ENCODE peak calls at places on chromosomes 11 and 22, in six cellular contexts. E is naive thymus-derived CD4-positive, alpha-beta T cell; L is caudate nucleus; K is ELR; C is NCI-H187; W is activated T-helper 9 cell treated with anti-CD3 and anti-CD28 coated beads, Interleukin-2, amount 50 U/mL, for 16 hours. H is an unnamed sample.

GRCh38 chr11:58832246-58832645 is 12.3 kb downstream of the GLYATL2 start:
- DNase-seq in E (no peak), L (no peak), K (peak), C (no peak), W (no peak), H (no peak)

GRCh38 chr11:35791088-35791958 is 128.7 kb downstream of the TRIM44 start:
- DNase-seq in E (no peak), L (no peak), K (no peak), C (peak), W (no peak), H (no peak)

GRCh38 chr11:127859941-127860354 is 727.4 kb downstream of the ETS1 start:
- DNase-seq in E (no peak), L (no peak), K (no peak), C (no peak), W (no peak), H (no peak)

GRCh38 chr22:44444341-44445306 is 53.4 kb downstream of the RTL6 start:
- DNase-seq in E (no peak), L (no peak), K (peak), C (no peak), W (no peak), H (no peak)

GRCh38 chr11:119361056-119361787 is 14.7 kb upstream of the MFRP start:
- DNase-seq in E (no peak), L (no peak), K (peak), C (peak), W (no peak), H (peak)

GRCh38 chr11:65362320-65362931 is 7.9 kb downstream of the TIGD3 start:
- DNase-seq in E (no peak), L (no peak), K (no peak), C (no peak), W (no peak), H (no peak)

GRCh38 chr22:43857367-43857766 is 4.9 kb downstream of the SULT4A1 start:
- DNase-seq in E (no peak), L (no peak), K (no peak), C (no peak), W (no peak), H (no peak)

GRCh38 chr22:37843746-37844089 is 416 bp downstream of the ANKRD54 start:
- DNase-seq in E (no peak), L (no peak), K (no peak), C (no peak), W (peak), H (no peak)

GRCh38 chr22:48356731-48357130 is 1470.9 kb downstream of the BRD1 start:
- DNase-seq in E (no peak), L (no peak), K (no peak), C (no peak), W (no peak), H (no peak)

GRCh38 chr11:16226245-16226644 is 130.1 kb downstream of the SOX6 start:
- DNase-seq in E (no peak), L (no peak), K (peak), C (no peak), W (no peak), H (no peak)

GRCh38 chr22:49365910-49366309 is 461.8 kb downstream of the BRD1 start:
- DNase-seq in E (no peak), L (no peak), K (no peak), C (no peak), W (no peak), H (no peak)

GRCh38 chr11:1922411-1923113 is 3.1 kb downstream of the TNNT3 start:
- DNase-seq in E (no peak), L (no peak), K (no peak), C (no peak), W (no peak), H (no peak)

GRCh38 chr11:32333335-32333991 is 101.9 kb downstream of the WT1 start:
- DNase-seq in E (peak), L (peak), K (peak), C (no peak), W (no peak), H (peak)

GRCh38 chr22:22684605-22685561 is 40.5 kb downstream of the GGTLC2 start:
- DNase-seq in E (no peak), L (no peak), K (peak), C (no peak), W (no peak), H (no peak)

GRCh38 chr22:38632528-38632927 is 23.7 kb downstream of the FAM227A start:
- DNase-seq in E (no peak), L (no peak), K (no peak), C (no peak), W (no peak), H (no peak)

GRCh38 chr11:120854988-120855387 is 168.9 kb upstream of the TBCEL start:
- DNase-seq in E (no peak), L (no peak), K (no peak), C (no peak), W (no peak), H (no peak)

GRCh38 chr11:43989162-43989961 is 46.9 kb downstream of the C11orf96 start:
- DNase-seq in E (no peak), L (no peak), K (no peak), C (no peak), W (no peak), H (no peak)

GRCh38 chr11:43738600-43739409 is 58.3 kb downstream of the HSD17B12 start:
- DNase-seq in E (no peak), L (no peak), K (peak), C (no peak), W (no peak), H (peak)

GRCh38 chr22:36860821-36861659 is at the start of gene NCF4:
- DNase-seq in E (no peak), L (no peak), K (no peak), C (no peak), W (peak), H (no peak)